ENCODE peak calls at places on chromosomes 4 and X, in six cellular contexts. One of them, this sample, is unnamed.

GRCh38 chr4:7101692-7102515 is 34.0 kb upstream of the GRPEL1 start:
- DNase-seq in naive thymus-derived CD4-positive, alpha-beta T cell: peak; percentile 59
- DNase-seq in GM23248: peak; percentile 85
- DNase-seq in NCI-H187: peak; percentile 3
- DNase-seq in neural crest cell: peak; percentile 64
- DNase-seq in stimulated activated CD4-positive, alpha-beta T cell treated with anti-CD3 and anti-CD28 coated beads, Interleukin-12 subunit alpha, Interleukin-12 subunit beta, amount 100 ng/mL, for 24 hours: peak; percentile 59
- DNase-seq in this sample: no peak

GRCh38 chr4:169968999-169969398 is 57.2 kb downstream of the MFAP3L start:
- DNase-seq in naive thymus-derived CD4-positive, alpha-beta T cell: no peak
- DNase-seq in GM23248: peak; percentile 95
- DNase-seq in NCI-H187: no peak
- DNase-seq in neural crest cell: no peak
- DNase-seq in stimulated activated CD4-positive, alpha-beta T cell treated with anti-CD3 and anti-CD28 coated beads, Interleukin-12 subunit alpha, Interleukin-12 subunit beta, amount 100 ng/mL, for 24 hours: no peak
- DNase-seq in this sample: no peak

GRCh38 chr4:67394771-67395310 is 150.5 kb downstream of the CENPC start:
- DNase-seq in naive thymus-derived CD4-positive, alpha-beta T cell: no peak
- DNase-seq in GM23248: no peak
- DNase-seq in NCI-H187: no peak
- DNase-seq in neural crest cell: no peak
- DNase-seq in stimulated activated CD4-positive, alpha-beta T cell treated with anti-CD3 and anti-CD28 coated beads, Interleukin-12 subunit alpha, Interleukin-12 subunit beta, amount 100 ng/mL, for 24 hours: no peak
- DNase-seq in this sample: no peak

GRCh38 chr4:153291562-153291961 is 52.9 kb upstream of the MND1 start:
- DNase-seq in naive thymus-derived CD4-positive, alpha-beta T cell: no peak
- DNase-seq in GM23248: no peak
- DNase-seq in NCI-H187: no peak
- DNase-seq in neural crest cell: no peak
- DNase-seq in stimulated activated CD4-positive, alpha-beta T cell treated with anti-CD3 and anti-CD28 coated beads, Interleukin-12 subunit alpha, Interleukin-12 subunit beta, amount 100 ng/mL, for 24 hours: no peak
- DNase-seq in this sample: no peak

GRCh38 chr4:147891476-147892115 is 159.7 kb downstream of the ARHGAP10 start:
- DNase-seq in naive thymus-derived CD4-positive, alpha-beta T cell: no peak
- DNase-seq in GM23248: no peak
- DNase-seq in NCI-H187: no peak
- DNase-seq in neural crest cell: no peak
- DNase-seq in stimulated activated CD4-positive, alpha-beta T cell treated with anti-CD3 and anti-CD28 coated beads, Interleukin-12 subunit alpha, Interleukin-12 subunit beta, amount 100 ng/mL, for 24 hours: no peak
- DNase-seq in this sample: no peak

GRCh38 chr4:75895744-75896314 is 6.4 kb downstream of the PPEF2 start:
- DNase-seq in naive thymus-derived CD4-positive, alpha-beta T cell: no peak
- DNase-seq in GM23248: peak; percentile 21
- DNase-seq in NCI-H187: no peak
- DNase-seq in neural crest cell: no peak
- DNase-seq in stimulated activated CD4-positive, alpha-beta T cell treated with anti-CD3 and anti-CD28 coated beads, Interleukin-12 subunit alpha, Interleukin-12 subunit beta, amount 100 ng/mL, for 24 hours: no peak
- DNase-seq in this sample: peak; percentile 55

GRCh38 chrX:132023117-132023895 is at the start of gene STK26:
- DNase-seq in naive thymus-derived CD4-positive, alpha-beta T cell: peak; percentile 79
- DNase-seq in GM23248: peak; percentile 65
- DNase-seq in NCI-H187: no peak
- DNase-seq in neural crest cell: peak; percentile 72
- DNase-seq in stimulated activated CD4-positive, alpha-beta T cell treated with anti-CD3 and anti-CD28 coated beads, Interleukin-12 subunit alpha, Interleukin-12 subunit beta, amount 100 ng/mL, for 24 hours: peak; percentile 65
- DNase-seq in this sample: no peak

GRCh38 chr4:132605551-132605950 is 543.5 kb upstream of the PCDH10 start:
- DNase-seq in naive thymus-derived CD4-positive, alpha-beta T cell: no peak
- DNase-seq in GM23248: no peak
- DNase-seq in NCI-H187: no peak
- DNase-seq in neural crest cell: no peak
- DNase-seq in stimulated activated CD4-positive, alpha-beta T cell treated with anti-CD3 and anti-CD28 coated beads, Interleukin-12 subunit alpha, Interleukin-12 subunit beta, amount 100 ng/mL, for 24 hours: no peak
- DNase-seq in this sample: no peak

GRCh38 chr4:2284934-2285664 is 23.2 kb upstream of the MXD4 start:
- DNase-seq in naive thymus-derived CD4-positive, alpha-beta T cell: no peak
- DNase-seq in GM23248: peak; percentile 79
- DNase-seq in NCI-H187: no peak
- DNase-seq in neural crest cell: no peak
- DNase-seq in stimulated activated CD4-positive, alpha-beta T cell treated with anti-CD3 and anti-CD28 coated beads, Interleukin-12 subunit alpha, Interleukin-12 subunit beta, amount 100 ng/mL, for 24 hours: no peak
- DNase-seq in this sample: no peak

GRCh38 chr4:107243141-107243779 is 207.1 kb upstream of the DKK2 start:
- DNase-seq in naive thymus-derived CD4-positive, alpha-beta T cell: no peak
- DNase-seq in GM23248: peak; percentile 79
- DNase-seq in NCI-H187: no peak
- DNase-seq in neural crest cell: no peak
- DNase-seq in stimulated activated CD4-positive, alpha-beta T cell treated with anti-CD3 and anti-CD28 coated beads, Interleukin-12 subunit alpha, Interleukin-12 subunit beta, amount 100 ng/mL, for 24 hours: no peak
- DNase-seq in this sample: no peak

GRCh38 chr4:152894673-152895072 is 41.5 kb upstream of the FHDC1 start:
- DNase-seq in naive thymus-derived CD4-positive, alpha-beta T cell: no peak
- DNase-seq in GM23248: peak; percentile 80
- DNase-seq in NCI-H187: no peak
- DNase-seq in neural crest cell: no peak
- DNase-seq in stimulated activated CD4-positive, alpha-beta T cell treated with anti-CD3 and anti-CD28 coated beads, Interleukin-12 subunit alpha, Interleukin-12 subunit beta, amount 100 ng/mL, for 24 hours: no peak
- DNase-seq in this sample: no peak

GRCh38 chrX:136643243-136643642 is 4.7 kb upstream of the CD40LG start:
- DNase-seq in naive thymus-derived CD4-positive, alpha-beta T cell: no peak
- DNase-seq in GM23248: no peak
- DNase-seq in NCI-H187: no peak
- DNase-seq in neural crest cell: no peak
- DNase-seq in stimulated activated CD4-positive, alpha-beta T cell treated with anti-CD3 and anti-CD28 coated beads, Interleukin-12 subunit alpha, Interleukin-12 subunit beta, amount 100 ng/mL, for 24 hours: no peak
- DNase-seq in this sample: no peak

GRCh38 chr4:88177981-88178632 is 19.7 kb upstream of the ABCG2 start:
- DNase-seq in naive thymus-derived CD4-positive, alpha-beta T cell: no peak
- DNase-seq in GM23248: peak; percentile 57
- DNase-seq in NCI-H187: no peak
- DNase-seq in neural crest cell: no peak
- DNase-seq in stimulated activated CD4-positive, alpha-beta T cell treated with anti-CD3 and anti-CD28 coated beads, Interleukin-12 subunit alpha, Interleukin-12 subunit beta, amount 100 ng/mL, for 24 hours: no peak
- DNase-seq in this sample: peak; percentile 89

GRCh38 chrX:150872773-150873336 is 25.6 kb downstream of the CD99L2 start:
- DNase-seq in naive thymus-derived CD4-positive, alpha-beta T cell: no peak
- DNase-seq in GM23248: no peak
- DNase-seq in NCI-H187: no peak
- DNase-seq in neural crest cell: no peak
- DNase-seq in stimulated activated CD4-positive, alpha-beta T cell treated with anti-CD3 and anti-CD28 coated beads, Interleukin-12 subunit alpha, Interleukin-12 subunit beta, amount 100 ng/mL, for 24 hours: no peak
- DNase-seq in this sample: no peak

GRCh38 chr4:120348521-120348920 is 281.9 kb upstream of the MAD2L1 start:
- DNase-seq in naive thymus-derived CD4-positive, alpha-beta T cell: no peak
- DNase-seq in GM23248: peak; percentile 62
- DNase-seq in NCI-H187: no peak
- DNase-seq in neural crest cell: no peak
- DNase-seq in stimulated activated CD4-positive, alpha-beta T cell treated with anti-CD3 and anti-CD28 coated beads, Interleukin-12 subunit alpha, Interleukin-12 subunit beta, amount 100 ng/mL, for 24 hours: no peak
- DNase-seq in this sample: no peak

GRCh38 chrX:68807818-68808217 is 21.0 kb upstream of the EFNB1 start:
- DNase-seq in naive thymus-derived CD4-positive, alpha-beta T cell: no peak
- DNase-seq in GM23248: peak; percentile 47
- DNase-seq in NCI-H187: no peak
- DNase-seq in neural crest cell: no peak
- DNase-seq in stimulated activated CD4-positive, alpha-beta T cell treated with anti-CD3 and anti-CD28 coated beads, Interleukin-12 subunit alpha, Interleukin-12 subunit beta, amount 100 ng/mL, for 24 hours: no peak
- DNase-seq in this sample: no peak

GRCh38 chr4:155604718-155605601 is 61.7 kb upstream of the GUCY1A1 start:
- DNase-seq in naive thymus-derived CD4-positive, alpha-beta T cell: no peak
- DNase-seq in GM23248: peak; percentile 90
- DNase-seq in NCI-H187: no peak
- DNase-seq in neural crest cell: no peak
- DNase-seq in stimulated activated CD4-positive, alpha-beta T cell treated with anti-CD3 and anti-CD28 coated beads, Interleukin-12 subunit alpha, Interleukin-12 subunit beta, amount 100 ng/mL, for 24 hours: no peak
- DNase-seq in this sample: no peak

GRCh38 chrX:80237072-80237471 is 183.2 kb upstream of the TENT5D start:
- DNase-seq in naive thymus-derived CD4-positive, alpha-beta T cell: no peak
- DNase-seq in GM23248: no peak
- DNase-seq in NCI-H187: no peak
- DNase-seq in neural crest cell: no peak
- DNase-seq in stimulated activated CD4-positive, alpha-beta T cell treated with anti-CD3 and anti-CD28 coated beads, Interleukin-12 subunit alpha, Interleukin-12 subunit beta, amount 100 ng/mL, for 24 hours: no peak
- DNase-seq in this sample: no peak

GRCh38 chr4:153152453-153153338 is 51.5 kb upstream of the TRIM2 start:
- DNase-seq in naive thymus-derived CD4-positive, alpha-beta T cell: peak; percentile 66
- DNase-seq in GM23248: peak; percentile 53
- DNase-seq in NCI-H187: peak; percentile 68
- DNase-seq in neural crest cell: peak; percentile 26
- DNase-seq in stimulated activated CD4-positive, alpha-beta T cell treated with anti-CD3 and anti-CD28 coated beads, Interleukin-12 subunit alpha, Interleukin-12 subunit beta, amount 100 ng/mL, for 24 hours: peak; percentile 72
- DNase-seq in this sample: no peak

GRCh38 chrX:71846429-71846828 is 64.2 kb upstream of the NHSL2 start:
- DNase-seq in naive thymus-derived CD4-positive, alpha-beta T cell: no peak
- DNase-seq in GM23248: peak; percentile 33
- DNase-seq in NCI-H187: no peak
- DNase-seq in neural crest cell: no peak
- DNase-seq in stimulated activated CD4-positive, alpha-beta T cell treated with anti-CD3 and anti-CD28 coated beads, Interleukin-12 subunit alpha, Interleukin-12 subunit beta, amount 100 ng/mL, for 24 hours: no peak
- DNase-seq in this sample: no peak

GRCh38 chr4:40557741-40558140 is 71.9 kb downstream of the RBM47 start:
- DNase-seq in naive thymus-derived CD4-positive, alpha-beta T cell: no peak
- DNase-seq in GM23248: no peak
- DNase-seq in NCI-H187: no peak
- DNase-seq in neural crest cell: no peak
- DNase-seq in stimulated activated CD4-positive, alpha-beta T cell treated with anti-CD3 and anti-CD28 coated beads, Interleukin-12 subunit alpha, Interleukin-12 subunit beta, amount 100 ng/mL, for 24 hours: no peak
- DNase-seq in this sample: no peak